ENCODE peak calls at places on chromosomes 2 and 18, in nine cellular contexts. One of them, this sample, is unnamed.

GRCh38 chr2:41907716-41908328 is 140.0 kb upstream of the PKDCC start:
- DNase-seq in iPS-NIHi11: no peak
- DNase-seq in CD8-positive, alpha-beta memory T cell: no peak
- DNase-seq in Peyer's patch: no peak
- DNase-seq in upper lobe of left lung: no peak
- DNase-seq in left ventricle myocardium superior: no peak
- DNase-seq in HEK293T: no peak
- DNase-seq in activated gamma-delta T cell treated with Interleukin-2 at 50 U/mL for 16 hours: no peak
- DNase-seq in GM04504: no peak
- DNase-seq in this sample: peak; percentile 13

GRCh38 chr2:146365041-146365440 is 1479.8 kb upstream of the ACVR2A start:
- DNase-seq in CD8-positive, alpha-beta memory T cell: no peak
- DNase-seq in upper lobe of left lung: no peak
- DNase-seq in iPS-NIHi11: no peak
- DNase-seq in HEK293T: no peak
- DNase-seq in left ventricle myocardium superior: no peak
- DNase-seq in activated gamma-delta T cell treated with Interleukin-2 at 50 U/mL for 16 hours: no peak
- DNase-seq in GM04504: no peak
- DNase-seq in Peyer's patch: no peak
- DNase-seq in this sample: no peak

GRCh38 chr18:48913201-48913600 is 37.6 kb downstream of the SMAD7 start:
- DNase-seq in HEK293T: no peak
- DNase-seq in CD8-positive, alpha-beta memory T cell: peak; percentile 53
- DNase-seq in GM04504: no peak
- DNase-seq in upper lobe of left lung: no peak
- DNase-seq in left ventricle myocardium superior: no peak
- DNase-seq in Peyer's patch: peak; percentile 61
- DNase-seq in iPS-NIHi11: no peak
- DNase-seq in activated gamma-delta T cell treated with Interleukin-2 at 50 U/mL for 16 hours: peak; percentile 62
- DNase-seq in this sample: no peak

GRCh38 chr18:49399003-49399402 is 61.4 kb downstream of the DYM start:
- DNase-seq in CD8-positive, alpha-beta memory T cell: no peak
- DNase-seq in iPS-NIHi11: no peak
- DNase-seq in activated gamma-delta T cell treated with Interleukin-2 at 50 U/mL for 16 hours: no peak
- DNase-seq in left ventricle myocardium superior: no peak
- DNase-seq in HEK293T: no peak
- DNase-seq in GM04504: peak; percentile 24
- DNase-seq in upper lobe of left lung: no peak
- DNase-seq in Peyer's patch: no peak
- DNase-seq in this sample: no peak

GRCh38 chr2:160721089-160722040 is 227.8 kb upstream of the RBMS1 start:
- DNase-seq in CD8-positive, alpha-beta memory T cell: no peak
- DNase-seq in GM04504: no peak
- DNase-seq in iPS-NIHi11: no peak
- DNase-seq in upper lobe of left lung: no peak
- DNase-seq in HEK293T: no peak
- DNase-seq in left ventricle myocardium superior: no peak
- DNase-seq in activated gamma-delta T cell treated with Interleukin-2 at 50 U/mL for 16 hours: no peak
- DNase-seq in Peyer's patch: no peak
- DNase-seq in this sample: no peak

GRCh38 chr2:239552213-239552926 is 151.6 kb upstream of the HDAC4 start:
- DNase-seq in Peyer's patch: peak; percentile 25
- DNase-seq in GM04504: no peak
- DNase-seq in iPS-NIHi11: no peak
- DNase-seq in CD8-positive, alpha-beta memory T cell: no peak
- DNase-seq in left ventricle myocardium superior: no peak
- DNase-seq in upper lobe of left lung: no peak
- DNase-seq in HEK293T: no peak
- DNase-seq in activated gamma-delta T cell treated with Interleukin-2 at 50 U/mL for 16 hours: no peak
- DNase-seq in this sample: no peak

GRCh38 chr2:160411167-160411566 is 82.4 kb downstream of the RBMS1 start:
- DNase-seq in activated gamma-delta T cell treated with Interleukin-2 at 50 U/mL for 16 hours: peak; percentile 44
- DNase-seq in left ventricle myocardium superior: no peak
- DNase-seq in GM04504: no peak
- DNase-seq in iPS-NIHi11: no peak
- DNase-seq in CD8-positive, alpha-beta memory T cell: peak; percentile 22
- DNase-seq in upper lobe of left lung: no peak
- DNase-seq in Peyer's patch: no peak
- DNase-seq in HEK293T: no peak
- DNase-seq in this sample: no peak

GRCh38 chr2:6648656-6649247 is 217.0 kb downstream of the CMPK2 start:
- DNase-seq in GM04504: no peak
- DNase-seq in left ventricle myocardium superior: no peak
- DNase-seq in HEK293T: no peak
- DNase-seq in Peyer's patch: no peak
- DNase-seq in upper lobe of left lung: no peak
- DNase-seq in CD8-positive, alpha-beta memory T cell: no peak
- DNase-seq in activated gamma-delta T cell treated with Interleukin-2 at 50 U/mL for 16 hours: no peak
- DNase-seq in iPS-NIHi11: no peak
- DNase-seq in this sample: no peak

GRCh38 chr2:48173141-48173540 is 266.8 kb upstream of the FBXO11 start:
- DNase-seq in HEK293T: no peak
- DNase-seq in upper lobe of left lung: no peak
- DNase-seq in iPS-NIHi11: no peak
- DNase-seq in CD8-positive, alpha-beta memory T cell: no peak
- DNase-seq in Peyer's patch: no peak
- DNase-seq in activated gamma-delta T cell treated with Interleukin-2 at 50 U/mL for 16 hours: no peak
- DNase-seq in GM04504: no peak
- DNase-seq in left ventricle myocardium superior: no peak
- DNase-seq in this sample: no peak

GRCh38 chr18:42882146-42882545 is 233.3 kb downstream of the RIT2 start:
- DNase-seq in left ventricle myocardium superior: no peak
- DNase-seq in activated gamma-delta T cell treated with Interleukin-2 at 50 U/mL for 16 hours: no peak
- DNase-seq in Peyer's patch: no peak
- DNase-seq in upper lobe of left lung: no peak
- DNase-seq in GM04504: no peak
- DNase-seq in CD8-positive, alpha-beta memory T cell: no peak
- DNase-seq in HEK293T: no peak
- DNase-seq in iPS-NIHi11: no peak
- DNase-seq in this sample: no peak

GRCh38 chr2:2054363-2054882 is 276.7 kb downstream of the MYT1L start:
- DNase-seq in CD8-positive, alpha-beta memory T cell: no peak
- DNase-seq in iPS-NIHi11: no peak
- DNase-seq in HEK293T: no peak
- DNase-seq in upper lobe of left lung: no peak
- DNase-seq in left ventricle myocardium superior: no peak
- DNase-seq in Peyer's patch: no peak
- DNase-seq in GM04504: no peak
- DNase-seq in activated gamma-delta T cell treated with Interleukin-2 at 50 U/mL for 16 hours: no peak
- DNase-seq in this sample: no peak

GRCh38 chr2:191838526-191838925 is 8.4 kb downstream of the CAVIN2 start:
- DNase-seq in CD8-positive, alpha-beta memory T cell: no peak
- DNase-seq in GM04504: no peak
- DNase-seq in iPS-NIHi11: no peak
- DNase-seq in Peyer's patch: no peak
- DNase-seq in left ventricle myocardium superior: no peak
- DNase-seq in upper lobe of left lung: no peak
- DNase-seq in HEK293T: no peak
- DNase-seq in activated gamma-delta T cell treated with Interleukin-2 at 50 U/mL for 16 hours: no peak
- DNase-seq in this sample: no peak

GRCh38 chr2:141513853-141514252 is 617.0 kb downstream of the LRP1B start:
- DNase-seq in GM04504: no peak
- DNase-seq in CD8-positive, alpha-beta memory T cell: no peak
- DNase-seq in upper lobe of left lung: no peak
- DNase-seq in HEK293T: no peak
- DNase-seq in left ventricle myocardium superior: no peak
- DNase-seq in iPS-NIHi11: no peak
- DNase-seq in Peyer's patch: no peak
- DNase-seq in activated gamma-delta T cell treated with Interleukin-2 at 50 U/mL for 16 hours: no peak
- DNase-seq in this sample: no peak

GRCh38 chr2:200654823-200655222 is 69.0 kb downstream of the AOX1 start:
- DNase-seq in left ventricle myocardium superior: no peak
- DNase-seq in GM04504: no peak
- DNase-seq in Peyer's patch: no peak
- DNase-seq in HEK293T: no peak
- DNase-seq in iPS-NIHi11: no peak
- DNase-seq in CD8-positive, alpha-beta memory T cell: no peak
- DNase-seq in upper lobe of left lung: no peak
- DNase-seq in activated gamma-delta T cell treated with Interleukin-2 at 50 U/mL for 16 hours: no peak
- DNase-seq in this sample: no peak

GRCh38 chr18:49177812-49178211 is 227.0 kb upstream of the SMAD7 start:
- DNase-seq in activated gamma-delta T cell treated with Interleukin-2 at 50 U/mL for 16 hours: no peak
- DNase-seq in GM04504: no peak
- DNase-seq in HEK293T: no peak
- DNase-seq in left ventricle myocardium superior: no peak
- DNase-seq in CD8-positive, alpha-beta memory T cell: no peak
- DNase-seq in upper lobe of left lung: no peak
- DNase-seq in iPS-NIHi11: no peak
- DNase-seq in Peyer's patch: no peak
- DNase-seq in this sample: no peak

GRCh38 chr2:176174850-176175728 is 13.4 kb upstream of the HOXD1 start:
- DNase-seq in iPS-NIHi11: peak; percentile 61
- DNase-seq in activated gamma-delta T cell treated with Interleukin-2 at 50 U/mL for 16 hours: no peak
- DNase-seq in GM04504: no peak
- DNase-seq in CD8-positive, alpha-beta memory T cell: no peak
- DNase-seq in Peyer's patch: no peak
- DNase-seq in HEK293T: peak; percentile 71
- DNase-seq in left ventricle myocardium superior: no peak
- DNase-seq in upper lobe of left lung: no peak
- DNase-seq in this sample: no peak

GRCh38 chr2:96907405-96908041 is 37.6 kb upstream of the SEMA4C start:
- DNase-seq in GM04504: no peak
- DNase-seq in HEK293T: no peak
- DNase-seq in activated gamma-delta T cell treated with Interleukin-2 at 50 U/mL for 16 hours: no peak
- DNase-seq in CD8-positive, alpha-beta memory T cell: no peak
- DNase-seq in upper lobe of left lung: peak; percentile 84
- DNase-seq in iPS-NIHi11: peak; percentile 88
- DNase-seq in left ventricle myocardium superior: peak; percentile 91
- DNase-seq in Peyer's patch: no peak
- DNase-seq in this sample: no peak

GRCh38 chr2:84697895-84698294 is 181.6 kb downstream of the DNAH6 start:
- DNase-seq in upper lobe of left lung: no peak
- DNase-seq in CD8-positive, alpha-beta memory T cell: no peak
- DNase-seq in iPS-NIHi11: no peak
- DNase-seq in activated gamma-delta T cell treated with Interleukin-2 at 50 U/mL for 16 hours: no peak
- DNase-seq in GM04504: no peak
- DNase-seq in HEK293T: no peak
- DNase-seq in left ventricle myocardium superior: no peak
- DNase-seq in Peyer's patch: no peak
- DNase-seq in this sample: no peak

GRCh38 chr2:79622508-79622907 is 109.7 kb downstream of the CTNNA2 start:
- DNase-seq in iPS-NIHi11: no peak
- DNase-seq in HEK293T: no peak
- DNase-seq in Peyer's patch: no peak
- DNase-seq in CD8-positive, alpha-beta memory T cell: no peak
- DNase-seq in activated gamma-delta T cell treated with Interleukin-2 at 50 U/mL for 16 hours: no peak
- DNase-seq in upper lobe of left lung: no peak
- DNase-seq in left ventricle myocardium superior: no peak
- DNase-seq in GM04504: peak; percentile 7
- DNase-seq in this sample: no peak

GRCh38 chr2:20985061-20985460 is 58.8 kb downstream of the APOB start:
- DNase-seq in CD8-positive, alpha-beta memory T cell: no peak
- DNase-seq in left ventricle myocardium superior: no peak
- DNase-seq in activated gamma-delta T cell treated with Interleukin-2 at 50 U/mL for 16 hours: no peak
- DNase-seq in iPS-NIHi11: peak; percentile 47
- DNase-seq in Peyer's patch: no peak
- DNase-seq in upper lobe of left lung: no peak
- DNase-seq in HEK293T: no peak
- DNase-seq in GM04504: no peak
- DNase-seq in this sample: no peak

GRCh38 chr2:9815844-9816279 is 27.4 kb upstream of the TAF1B start:
- DNase-seq in CD8-positive, alpha-beta memory T cell: no peak
- DNase-seq in left ventricle myocardium superior: no peak
- DNase-seq in GM04504: no peak
- DNase-seq in upper lobe of left lung: peak; percentile 29
- DNase-seq in iPS-NIHi11: no peak
- DNase-seq in activated gamma-delta T cell treated with Interleukin-2 at 50 U/mL for 16 hours: no peak
- DNase-seq in HEK293T: no peak
- DNase-seq in Peyer's patch: no peak
- DNase-seq in this sample: peak; percentile 62

GRCh38 chr2:180742809-180743208 is 237.6 kb upstream of the UBE2E3 start:
- DNase-seq in GM04504: no peak
- DNase-seq in HEK293T: no peak
- DNase-seq in left ventricle myocardium superior: no peak
- DNase-seq in activated gamma-delta T cell treated with Interleukin-2 at 50 U/mL for 16 hours: no peak
- DNase-seq in iPS-NIHi11: no peak
- DNase-seq in CD8-positive, alpha-beta memory T cell: no peak
- DNase-seq in upper lobe of left lung: no peak
- DNase-seq in Peyer's patch: no peak
- DNase-seq in this sample: no peak

GRCh38 chr2:240586919-240587800 is 626 bp downstream of the CAPN10 start:
- DNase-seq in activated gamma-delta T cell treated with Interleukin-2 at 50 U/mL for 16 hours: peak; percentile 61
- DNase-seq in iPS-NIHi11: peak; percentile 56
- DNase-seq in CD8-positive, alpha-beta memory T cell: peak; percentile 60
- DNase-seq in Peyer's patch: peak; percentile 60
- DNase-seq in GM04504: no peak
- DNase-seq in upper lobe of left lung: no peak
- DNase-seq in left ventricle myocardium superior: peak; percentile 47
- DNase-seq in HEK293T: no peak
- DNase-seq in this sample: no peak

GRCh38 chr2:23386422-23387220 is 1.6 kb downstream of the KLHL29 start:
- DNase-seq in CD8-positive, alpha-beta memory T cell: no peak
- DNase-seq in HEK293T: peak; percentile 50
- DNase-seq in GM04504: no peak
- DNase-seq in activated gamma-delta T cell treated with Interleukin-2 at 50 U/mL for 16 hours: no peak
- DNase-seq in iPS-NIHi11: peak; percentile 58
- DNase-seq in upper lobe of left lung: peak; percentile 91
- DNase-seq in Peyer's patch: no peak
- DNase-seq in left ventricle myocardium superior: peak; percentile 46
- DNase-seq in this sample: no peak

GRCh38 chr2:60577884-60578283 is 24.4 kb upstream of the BCL11A start:
- DNase-seq in iPS-NIHi11: no peak
- DNase-seq in CD8-positive, alpha-beta memory T cell: no peak
- DNase-seq in activated gamma-delta T cell treated with Interleukin-2 at 50 U/mL for 16 hours: no peak
- DNase-seq in upper lobe of left lung: no peak
- DNase-seq in GM04504: no peak
- DNase-seq in Peyer's patch: no peak
- DNase-seq in HEK293T: no peak
- DNase-seq in left ventricle myocardium superior: no peak
- DNase-seq in this sample: no peak

GRCh38 chr2:173578404-173579092 is 223.9 kb downstream of the CDCA7 start:
- DNase-seq in Peyer's patch: no peak
- DNase-seq in iPS-NIHi11: no peak
- DNase-seq in CD8-positive, alpha-beta memory T cell: no peak
- DNase-seq in upper lobe of left lung: no peak
- DNase-seq in left ventricle myocardium superior: no peak
- DNase-seq in HEK293T: no peak
- DNase-seq in activated gamma-delta T cell treated with Interleukin-2 at 50 U/mL for 16 hours: no peak
- DNase-seq in GM04504: no peak
- DNase-seq in this sample: no peak

GRCh38 chr18:46250084-46250811 is 146.1 kb downstream of the HAUS1 start:
- DNase-seq in iPS-NIHi11: peak; percentile 42
- DNase-seq in CD8-positive, alpha-beta memory T cell: peak; percentile 76
- DNase-seq in left ventricle myocardium superior: no peak
- DNase-seq in HEK293T: no peak
- DNase-seq in GM04504: no peak
- DNase-seq in Peyer's patch: no peak
- DNase-seq in upper lobe of left lung: no peak
- DNase-seq in activated gamma-delta T cell treated with Interleukin-2 at 50 U/mL for 16 hours: peak; percentile 36
- DNase-seq in this sample: no peak